ENCODE peak calls at places on chromosome 14, in seven cellular contexts. One of them, this sample, is unnamed.

GRCh38 chr14:99065551-99065950 is 206.4 kb downstream of the BCL11B start:
- DNase-seq in putamen: no peak
- DNase-seq in brain microvascular endothelial cell: no peak
- DNase-seq in HEK293T: no peak
- DNase-seq in stimulated activated naive CD8-positive, alpha-beta T cell treated with anti-CD3 and anti-CD28 coated beads, Interleukin-15, Interleukin-2, amounts not matched to agents 100 U/mL and 50 U/mL, for 24 hours: no peak
- DNase-seq in uterus: no peak
- DNase-seq in endothelial cell of umbilical vein: no peak
- DNase-seq in this sample: peak; percentile 70

GRCh38 chr14:90488256-90488655 is 91.4 kb downstream of the CALM1 start:
- DNase-seq in endothelial cell of umbilical vein: no peak
- DNase-seq in uterus: no peak
- DNase-seq in HEK293T: no peak
- DNase-seq in putamen: no peak
- DNase-seq in brain microvascular endothelial cell: no peak
- DNase-seq in stimulated activated naive CD8-positive, alpha-beta T cell treated with anti-CD3 and anti-CD28 coated beads, Interleukin-15, Interleukin-2, amounts not matched to agents 100 U/mL and 50 U/mL, for 24 hours: no peak
- DNase-seq in this sample: no peak

GRCh38 chr14:59377991-59378720 is 87.0 kb downstream of the GPR135 start:
- DNase-seq in putamen: no peak
- DNase-seq in uterus: peak; percentile 58
- DNase-seq in HEK293T: no peak
- DNase-seq in brain microvascular endothelial cell: no peak
- DNase-seq in endothelial cell of umbilical vein: no peak
- DNase-seq in stimulated activated naive CD8-positive, alpha-beta T cell treated with anti-CD3 and anti-CD28 coated beads, Interleukin-15, Interleukin-2, amounts not matched to agents 100 U/mL and 50 U/mL, for 24 hours: no peak
- DNase-seq in this sample: no peak

GRCh38 chr14:88385212-88386101 is at the start of gene SPATA7:
- DNase-seq in brain microvascular endothelial cell: peak; percentile 90
- DNase-seq in stimulated activated naive CD8-positive, alpha-beta T cell treated with anti-CD3 and anti-CD28 coated beads, Interleukin-15, Interleukin-2, amounts not matched to agents 100 U/mL and 50 U/mL, for 24 hours: peak; percentile 90
- DNase-seq in putamen: peak; percentile 92
- DNase-seq in endothelial cell of umbilical vein: peak; percentile 92
- DNase-seq in uterus: peak; percentile 91
- DNase-seq in HEK293T: peak; percentile 93
- DNase-seq in this sample: peak; percentile 89

GRCh38 chr14:37027188-37027824 is 145.1 kb downstream of the SLC25A21 start:
- DNase-seq in stimulated activated naive CD8-positive, alpha-beta T cell treated with anti-CD3 and anti-CD28 coated beads, Interleukin-15, Interleukin-2, amounts not matched to agents 100 U/mL and 50 U/mL, for 24 hours: no peak
- DNase-seq in brain microvascular endothelial cell: no peak
- DNase-seq in HEK293T: no peak
- DNase-seq in endothelial cell of umbilical vein: no peak
- DNase-seq in uterus: no peak
- DNase-seq in putamen: no peak
- DNase-seq in this sample: no peak

GRCh38 chr14:99260652-99261551 is 11.1 kb downstream of the BCL11B start:
- DNase-seq in stimulated activated naive CD8-positive, alpha-beta T cell treated with anti-CD3 and anti-CD28 coated beads, Interleukin-15, Interleukin-2, amounts not matched to agents 100 U/mL and 50 U/mL, for 24 hours: peak; percentile 57
- DNase-seq in endothelial cell of umbilical vein: no peak
- DNase-seq in brain microvascular endothelial cell: no peak
- DNase-seq in HEK293T: no peak
- DNase-seq in uterus: no peak
- DNase-seq in putamen: no peak
- DNase-seq in this sample: no peak

GRCh38 chr14:24695265-24696241 is 61.6 kb upstream of the GZMB start:
- DNase-seq in stimulated activated naive CD8-positive, alpha-beta T cell treated with anti-CD3 and anti-CD28 coated beads, Interleukin-15, Interleukin-2, amounts not matched to agents 100 U/mL and 50 U/mL, for 24 hours: peak; percentile 27
- DNase-seq in brain microvascular endothelial cell: no peak
- DNase-seq in HEK293T: no peak
- DNase-seq in uterus: no peak
- DNase-seq in putamen: peak; percentile 37
- DNase-seq in endothelial cell of umbilical vein: no peak
- DNase-seq in this sample: no peak

GRCh38 chr14:70601162-70601561 is 707 bp upstream of the MED6 start:
- DNase-seq in brain microvascular endothelial cell: peak; percentile 3
- DNase-seq in putamen: peak; percentile 0
- DNase-seq in endothelial cell of umbilical vein: no peak
- DNase-seq in uterus: no peak
- DNase-seq in HEK293T: no peak
- DNase-seq in stimulated activated naive CD8-positive, alpha-beta T cell treated with anti-CD3 and anti-CD28 coated beads, Interleukin-15, Interleukin-2, amounts not matched to agents 100 U/mL and 50 U/mL, for 24 hours: no peak
- DNase-seq in this sample: no peak

GRCh38 chr14:68181395-68182326 is 362.1 kb downstream of the RAD51B start:
- DNase-seq in uterus: no peak
- DNase-seq in putamen: no peak
- DNase-seq in HEK293T: no peak
- DNase-seq in stimulated activated naive CD8-positive, alpha-beta T cell treated with anti-CD3 and anti-CD28 coated beads, Interleukin-15, Interleukin-2, amounts not matched to agents 100 U/mL and 50 U/mL, for 24 hours: no peak
- DNase-seq in brain microvascular endothelial cell: no peak
- DNase-seq in endothelial cell of umbilical vein: peak; percentile 79
- DNase-seq in this sample: no peak

GRCh38 chr14:31164115-31164514 is 43.5 kb downstream of the HECTD1 start:
- DNase-seq in brain microvascular endothelial cell: no peak
- DNase-seq in HEK293T: no peak
- DNase-seq in stimulated activated naive CD8-positive, alpha-beta T cell treated with anti-CD3 and anti-CD28 coated beads, Interleukin-15, Interleukin-2, amounts not matched to agents 100 U/mL and 50 U/mL, for 24 hours: no peak
- DNase-seq in putamen: no peak
- DNase-seq in uterus: no peak
- DNase-seq in endothelial cell of umbilical vein: no peak
- DNase-seq in this sample: no peak

GRCh38 chr14:55654233-55654632 is 74.2 kb downstream of the KTN1 start:
- DNase-seq in stimulated activated naive CD8-positive, alpha-beta T cell treated with anti-CD3 and anti-CD28 coated beads, Interleukin-15, Interleukin-2, amounts not matched to agents 100 U/mL and 50 U/mL, for 24 hours: no peak
- DNase-seq in uterus: no peak
- DNase-seq in brain microvascular endothelial cell: no peak
- DNase-seq in putamen: no peak
- DNase-seq in endothelial cell of umbilical vein: no peak
- DNase-seq in HEK293T: no peak
- DNase-seq in this sample: no peak

GRCh38 chr14:96351986-96352385 is 11.2 kb downstream of the ATG2B start:
- DNase-seq in brain microvascular endothelial cell: no peak
- DNase-seq in uterus: no peak
- DNase-seq in HEK293T: no peak
- DNase-seq in endothelial cell of umbilical vein: no peak
- DNase-seq in stimulated activated naive CD8-positive, alpha-beta T cell treated with anti-CD3 and anti-CD28 coated beads, Interleukin-15, Interleukin-2, amounts not matched to agents 100 U/mL and 50 U/mL, for 24 hours: no peak
- DNase-seq in putamen: no peak
- DNase-seq in this sample: no peak

GRCh38 chr14:80988742-80989429 is 33.5 kb downstream of the TSHR start:
- DNase-seq in stimulated activated naive CD8-positive, alpha-beta T cell treated with anti-CD3 and anti-CD28 coated beads, Interleukin-15, Interleukin-2, amounts not matched to agents 100 U/mL and 50 U/mL, for 24 hours: no peak
- DNase-seq in endothelial cell of umbilical vein: no peak
- DNase-seq in putamen: no peak
- DNase-seq in brain microvascular endothelial cell: peak; percentile 10
- DNase-seq in uterus: no peak
- DNase-seq in HEK293T: no peak
- DNase-seq in this sample: no peak

GRCh38 chr14:100729982-100730381 is 3.3 kb downstream of the DLK1 start:
- DNase-seq in putamen: no peak
- DNase-seq in stimulated activated naive CD8-positive, alpha-beta T cell treated with anti-CD3 and anti-CD28 coated beads, Interleukin-15, Interleukin-2, amounts not matched to agents 100 U/mL and 50 U/mL, for 24 hours: no peak
- DNase-seq in uterus: no peak
- DNase-seq in brain microvascular endothelial cell: no peak
- DNase-seq in HEK293T: no peak
- DNase-seq in endothelial cell of umbilical vein: no peak
- DNase-seq in this sample: no peak

GRCh38 chr14:24368215-24368561 is 204 bp downstream of the NFATC4 start:
- DNase-seq in stimulated activated naive CD8-positive, alpha-beta T cell treated with anti-CD3 and anti-CD28 coated beads, Interleukin-15, Interleukin-2, amounts not matched to agents 100 U/mL and 50 U/mL, for 24 hours: no peak
- DNase-seq in brain microvascular endothelial cell: no peak
- DNase-seq in endothelial cell of umbilical vein: peak; percentile 9
- DNase-seq in putamen: no peak
- DNase-seq in uterus: no peak
- DNase-seq in HEK293T: no peak
- DNase-seq in this sample: peak; percentile 85

GRCh38 chr14:39680777-39681176 is 248.5 kb upstream of the FBXO33 start:
- DNase-seq in stimulated activated naive CD8-positive, alpha-beta T cell treated with anti-CD3 and anti-CD28 coated beads, Interleukin-15, Interleukin-2, amounts not matched to agents 100 U/mL and 50 U/mL, for 24 hours: no peak
- DNase-seq in HEK293T: no peak
- DNase-seq in uterus: no peak
- DNase-seq in endothelial cell of umbilical vein: no peak
- DNase-seq in brain microvascular endothelial cell: no peak
- DNase-seq in putamen: no peak
- DNase-seq in this sample: no peak

GRCh38 chr14:65263161-65263788 is 149.3 kb upstream of the FUT8 start:
- DNase-seq in uterus: no peak
- DNase-seq in brain microvascular endothelial cell: no peak
- DNase-seq in putamen: no peak
- DNase-seq in endothelial cell of umbilical vein: peak; percentile 40
- DNase-seq in stimulated activated naive CD8-positive, alpha-beta T cell treated with anti-CD3 and anti-CD28 coated beads, Interleukin-15, Interleukin-2, amounts not matched to agents 100 U/mL and 50 U/mL, for 24 hours: no peak
- DNase-seq in HEK293T: no peak
- DNase-seq in this sample: no peak

GRCh38 chr14:105203057-105203494 is 22.0 kb upstream of the NUDT14 start:
- DNase-seq in HEK293T: peak; percentile 86
- DNase-seq in stimulated activated naive CD8-positive, alpha-beta T cell treated with anti-CD3 and anti-CD28 coated beads, Interleukin-15, Interleukin-2, amounts not matched to agents 100 U/mL and 50 U/mL, for 24 hours: peak; percentile 76
- DNase-seq in uterus: peak; percentile 75
- DNase-seq in putamen: no peak
- DNase-seq in brain microvascular endothelial cell: peak; percentile 56
- DNase-seq in endothelial cell of umbilical vein: peak; percentile 55
- DNase-seq in this sample: peak; percentile 97

GRCh38 chr14:103629503-103630121 is 601 bp downstream of the KLC1 start:
- DNase-seq in putamen: peak; percentile 35
- DNase-seq in endothelial cell of umbilical vein: no peak
- DNase-seq in brain microvascular endothelial cell: no peak
- DNase-seq in HEK293T: peak; percentile 71
- DNase-seq in uterus: peak; percentile 56
- DNase-seq in stimulated activated naive CD8-positive, alpha-beta T cell treated with anti-CD3 and anti-CD28 coated beads, Interleukin-15, Interleukin-2, amounts not matched to agents 100 U/mL and 50 U/mL, for 24 hours: peak; percentile 68
- DNase-seq in this sample: peak; percentile 92

GRCh38 chr14:74502236-74503019 is 8.9 kb downstream of the ISCA2 start:
- DNase-seq in endothelial cell of umbilical vein: no peak
- DNase-seq in HEK293T: peak; percentile 59
- DNase-seq in brain microvascular endothelial cell: no peak
- DNase-seq in stimulated activated naive CD8-positive, alpha-beta T cell treated with anti-CD3 and anti-CD28 coated beads, Interleukin-15, Interleukin-2, amounts not matched to agents 100 U/mL and 50 U/mL, for 24 hours: no peak
- DNase-seq in uterus: peak; percentile 32
- DNase-seq in putamen: no peak
- DNase-seq in this sample: peak; percentile 72

GRCh38 chr14:52360831-52361230 is 46.7 kb downstream of the PTGER2 start:
- DNase-seq in endothelial cell of umbilical vein: no peak
- DNase-seq in putamen: no peak
- DNase-seq in brain microvascular endothelial cell: no peak
- DNase-seq in stimulated activated naive CD8-positive, alpha-beta T cell treated with anti-CD3 and anti-CD28 coated beads, Interleukin-15, Interleukin-2, amounts not matched to agents 100 U/mL and 50 U/mL, for 24 hours: no peak
- DNase-seq in uterus: no peak
- DNase-seq in HEK293T: no peak
- DNase-seq in this sample: no peak

GRCh38 chr14:72741836-72742681 is 151.8 kb downstream of the DPF3 start:
- DNase-seq in endothelial cell of umbilical vein: peak; percentile 46
- DNase-seq in brain microvascular endothelial cell: no peak
- DNase-seq in putamen: no peak
- DNase-seq in HEK293T: no peak
- DNase-seq in stimulated activated naive CD8-positive, alpha-beta T cell treated with anti-CD3 and anti-CD28 coated beads, Interleukin-15, Interleukin-2, amounts not matched to agents 100 U/mL and 50 U/mL, for 24 hours: no peak
- DNase-seq in uterus: no peak
- DNase-seq in this sample: peak; percentile 57

GRCh38 chr14:89221109-89221508 is 195.9 kb downstream of the FOXN3 start:
- DNase-seq in putamen: no peak
- DNase-seq in HEK293T: no peak
- DNase-seq in brain microvascular endothelial cell: peak; percentile 74
- DNase-seq in uterus: no peak
- DNase-seq in endothelial cell of umbilical vein: peak; percentile 86
- DNase-seq in stimulated activated naive CD8-positive, alpha-beta T cell treated with anti-CD3 and anti-CD28 coated beads, Interleukin-15, Interleukin-2, amounts not matched to agents 100 U/mL and 50 U/mL, for 24 hours: no peak
- DNase-seq in this sample: no peak

GRCh38 chr14:92950193-92950540 is 27.2 kb downstream of the CHGA start:
- DNase-seq in putamen: no peak
- DNase-seq in brain microvascular endothelial cell: no peak
- DNase-seq in stimulated activated naive CD8-positive, alpha-beta T cell treated with anti-CD3 and anti-CD28 coated beads, Interleukin-15, Interleukin-2, amounts not matched to agents 100 U/mL and 50 U/mL, for 24 hours: no peak
- DNase-seq in uterus: no peak
- DNase-seq in endothelial cell of umbilical vein: no peak
- DNase-seq in HEK293T: no peak
- DNase-seq in this sample: no peak

GRCh38 chr14:38143170-38143569 is 64.5 kb upstream of the SSTR1 start:
- DNase-seq in uterus: no peak
- DNase-seq in putamen: no peak
- DNase-seq in brain microvascular endothelial cell: no peak
- DNase-seq in HEK293T: no peak
- DNase-seq in stimulated activated naive CD8-positive, alpha-beta T cell treated with anti-CD3 and anti-CD28 coated beads, Interleukin-15, Interleukin-2, amounts not matched to agents 100 U/mL and 50 U/mL, for 24 hours: no peak
- DNase-seq in endothelial cell of umbilical vein: no peak
- DNase-seq in this sample: no peak

GRCh38 chr14:36346052-36346451 is 25.6 kb upstream of the MBIP start:
- DNase-seq in HEK293T: no peak
- DNase-seq in putamen: no peak
- DNase-seq in brain microvascular endothelial cell: no peak
- DNase-seq in endothelial cell of umbilical vein: no peak
- DNase-seq in stimulated activated naive CD8-positive, alpha-beta T cell treated with anti-CD3 and anti-CD28 coated beads, Interleukin-15, Interleukin-2, amounts not matched to agents 100 U/mL and 50 U/mL, for 24 hours: no peak
- DNase-seq in uterus: no peak
- DNase-seq in this sample: no peak

GRCh38 chr14:102510616-102511520 is 1.3 kb upstream of the ANKRD9 start:
- DNase-seq in HEK293T: peak; percentile 56
- DNase-seq in brain microvascular endothelial cell: no peak
- DNase-seq in putamen: no peak
- DNase-seq in endothelial cell of umbilical vein: no peak
- DNase-seq in stimulated activated naive CD8-positive, alpha-beta T cell treated with anti-CD3 and anti-CD28 coated beads, Interleukin-15, Interleukin-2, amounts not matched to agents 100 U/mL and 50 U/mL, for 24 hours: peak; percentile 49
- DNase-seq in uterus: no peak
- DNase-seq in this sample: peak; percentile 96

GRCh38 chr14:93430889-93431670 is at the start of gene UNC79:
- DNase-seq in stimulated activated naive CD8-positive, alpha-beta T cell treated with anti-CD3 and anti-CD28 coated beads, Interleukin-15, Interleukin-2, amounts not matched to agents 100 U/mL and 50 U/mL, for 24 hours: peak; percentile 4
- DNase-seq in brain microvascular endothelial cell: peak; percentile 1
- DNase-seq in uterus: no peak
- DNase-seq in HEK293T: peak; percentile 42
- DNase-seq in putamen: peak; percentile 83
- DNase-seq in endothelial cell of umbilical vein: no peak
- DNase-seq in this sample: peak; percentile 83

GRCh38 chr14:104250175-104250574 is 111.8 kb downstream of the KIF26A start:
- DNase-seq in brain microvascular endothelial cell: no peak
- DNase-seq in endothelial cell of umbilical vein: no peak
- DNase-seq in stimulated activated naive CD8-positive, alpha-beta T cell treated with anti-CD3 and anti-CD28 coated beads, Interleukin-15, Interleukin-2, amounts not matched to agents 100 U/mL and 50 U/mL, for 24 hours: no peak
- DNase-seq in uterus: no peak
- DNase-seq in HEK293T: no peak
- DNase-seq in putamen: no peak
- DNase-seq in this sample: peak; percentile 50

GRCh38 chr14:21233457-21234076 is 35.7 kb downstream of the HNRNPC start:
- DNase-seq in endothelial cell of umbilical vein: no peak
- DNase-seq in putamen: no peak
- DNase-seq in brain microvascular endothelial cell: no peak
- DNase-seq in HEK293T: peak; percentile 19
- DNase-seq in stimulated activated naive CD8-positive, alpha-beta T cell treated with anti-CD3 and anti-CD28 coated beads, Interleukin-15, Interleukin-2, amounts not matched to agents 100 U/mL and 50 U/mL, for 24 hours: no peak
- DNase-seq in uterus: no peak
- DNase-seq in this sample: peak; percentile 28

GRCh38 chr14:68884031-68885030 is 91.5 kb upstream of the ZFP36L1 start:
- DNase-seq in putamen: no peak
- DNase-seq in uterus: peak; percentile 48
- DNase-seq in brain microvascular endothelial cell: peak; percentile 76
- DNase-seq in stimulated activated naive CD8-positive, alpha-beta T cell treated with anti-CD3 and anti-CD28 coated beads, Interleukin-15, Interleukin-2, amounts not matched to agents 100 U/mL and 50 U/mL, for 24 hours: no peak
- DNase-seq in HEK293T: no peak
- DNase-seq in endothelial cell of umbilical vein: peak; percentile 24
- DNase-seq in this sample: no peak

GRCh38 chr14:74861734-74862090 is 14.2 kb downstream of the PROX2 start:
- DNase-seq in stimulated activated naive CD8-positive, alpha-beta T cell treated with anti-CD3 and anti-CD28 coated beads, Interleukin-15, Interleukin-2, amounts not matched to agents 100 U/mL and 50 U/mL, for 24 hours: no peak
- DNase-seq in endothelial cell of umbilical vein: no peak
- DNase-seq in putamen: no peak
- DNase-seq in uterus: no peak
- DNase-seq in brain microvascular endothelial cell: no peak
- DNase-seq in HEK293T: no peak
- DNase-seq in this sample: no peak

GRCh38 chr14:60101801-60102200 is 10.1 kb downstream of the PCNX4 start:
- DNase-seq in brain microvascular endothelial cell: no peak
- DNase-seq in endothelial cell of umbilical vein: no peak
- DNase-seq in putamen: no peak
- DNase-seq in HEK293T: no peak
- DNase-seq in uterus: no peak
- DNase-seq in stimulated activated naive CD8-positive, alpha-beta T cell treated with anti-CD3 and anti-CD28 coated beads, Interleukin-15, Interleukin-2, amounts not matched to agents 100 U/mL and 50 U/mL, for 24 hours: no peak
- DNase-seq in this sample: no peak

This sample was measured in H7.